ENCODE peak calls at places on chromosome 6, in six cellular contexts. I is HTR-8/SVneo; X is GM23248; S is GM13977; G is mucosa of gallbladder; U is stimulated activated CD8-positive, alpha-beta memory T cell treated with anti-CD3 and anti-CD28 coated beads, Interleukin-12 subunit alpha, Interleukin-12 subunit beta, amount 100 ng/mL, for 1 hour. D is an unnamed sample.

GRCh38 chr6:56399672-56400263 is 152.4 kb upstream of the COL21A1 start:
- DNase-seq in I (no peak), X (no peak), S (no peak), G (peak), U (no peak), D (no peak)

GRCh38 chr6:25202505-25202904 is 76.7 kb upstream of the CARMIL1 start:
- DNase-seq in I (no peak), X (peak), S (no peak), G (no peak), U (no peak), D (no peak)

GRCh38 chr6:8855411-8855810 is 420.1 kb upstream of the SLC35B3 start:
- DNase-seq in I (no peak), X (no peak), S (no peak), G (no peak), U (no peak), D (no peak)

GRCh38 chr6:20186981-20187380 is 25.3 kb downstream of the MBOAT1 start:
- DNase-seq in I (no peak), X (peak), S (no peak), G (no peak), U (no peak), D (no peak)

GRCh38 chr6:19719691-19720127 is 117.5 kb upstream of the ID4 start:
- DNase-seq in I (no peak), X (peak), S (no peak), G (no peak), U (no peak), D (no peak)

GRCh38 chr6:87682310-87682709 is 19.7 kb downstream of the AKIRIN2 start:
- DNase-seq in I (no peak), X (no peak), S (no peak), G (no peak), U (no peak), D (no peak)

GRCh38 chr6:107618672-107619071 is 128.8 kb downstream of the SOBP start:
- DNase-seq in I (no peak), X (no peak), S (peak), G (no peak), U (no peak), D (no peak)

GRCh38 chr6:4662886-4663285 is 113.3 kb upstream of the CDYL start:
- DNase-seq in I (no peak), X (no peak), S (no peak), G (no peak), U (no peak), D (no peak)

GRCh38 chr6:17589402-17590116 is 10.5 kb upstream of the FAM8A1 start:
- DNase-seq in I (peak), X (peak), S (no peak), G (peak), U (no peak), D (no peak)

GRCh38 chr6:106063448-106063850 is 22.7 kb upstream of the PRDM1 start:
- DNase-seq in I (no peak), X (peak), S (no peak), G (no peak), U (no peak), D (no peak)

GRCh38 chr6:128235556-128235955 is 284.8 kb downstream of the PTPRK start:
- DNase-seq in I (no peak), X (no peak), S (no peak), G (no peak), U (no peak), D (no peak)

GRCh38 chr6:16402501-16402900 is 164.1 kb downstream of the GMPR start:
- DNase-seq in I (no peak), X (no peak), S (no peak), G (no peak), U (no peak), D (no peak)

GRCh38 chr6:147416622-147417021 is 91.9 kb upstream of the SAMD5 start:
- DNase-seq in I (no peak), X (no peak), S (no peak), G (no peak), U (no peak), D (no peak)

GRCh38 chr6:37283786-37284185 is 25.8 kb upstream of the TMEM217 start:
- DNase-seq in I (no peak), X (peak), S (no peak), G (peak), U (no peak), D (no peak)